ENCODE peak calls at places on chromosome 16, in ten cellular contexts. K, I, H, B, T, Z, A, O, P and N are unnamed samples.

GRCh38 chr16:46747777-46748651 is at the start of gene MYLK3:
- DNase-seq in K (no peak), H (no peak), I (no peak), T (no peak), Z (peak), B (no peak), P (peak), O (no peak), A (peak), N (no peak)

GRCh38 chr16:67767953-67768352 is 38.4 kb downstream of the RANBP10 start:
- DNase-seq in A (no peak), K (no peak), O (peak), H (peak), T (peak), I (no peak), Z (no peak), P (no peak), B (peak), N (no peak)

GRCh38 chr16:3716831-3717234 is 491 bp downstream of the TRAP1 start:
- DNase-seq in B (no peak), I (no peak), A (no peak), K (no peak), O (peak), P (no peak), Z (no peak), T (no peak), H (no peak), N (no peak)

GRCh38 chr16:35724551-35724950 is 2265.1 kb downstream of the TP53TG3F start:
- DNase-seq in O (no peak), K (no peak), B (no peak), T (no peak), H (no peak), Z (no peak), P (no peak), I (no peak), A (no peak), N (no peak)

GRCh38 chr16:56334761-56335160 is 90.6 kb downstream of the AMFR start:
- DNase-seq in K (no peak), A (no peak), T (peak), H (no peak), I (no peak), Z (no peak), B (no peak), P (no peak), O (no peak), N (no peak)

GRCh38 chr16:85110105-85110504 is 2.2 kb downstream of the CIBAR2 start:
- DNase-seq in A (no peak), O (no peak), T (no peak), I (no peak), K (no peak), B (no peak), H (no peak), P (no peak), Z (no peak), N (no peak)

GRCh38 chr16:15464401-15465186 is 30.2 kb downstream of the BMERB1 start:
- DNase-seq in H (peak), I (no peak), Z (no peak), K (no peak), P (no peak), O (no peak), B (no peak), T (no peak), A (no peak), N (no peak)

GRCh38 chr16:3855142-3855541 is 25.4 kb downstream of the CREBBP start:
- DNase-seq in T (no peak), Z (no peak), K (no peak), I (no peak), A (no peak), H (no peak), B (no peak), P (no peak), O (no peak), N (no peak)

GRCh38 chr16:2500937-2501750 is 12.6 kb upstream of the ATP6V0C start:
- DNase-seq in A (peak), O (peak), P (peak), T (no peak), K (peak), H (peak), Z (peak), I (peak), B (no peak), N (peak)

GRCh38 chr16:70508752-70509151 is 14.6 kb downstream of the COG4 start:
- DNase-seq in I (no peak), P (no peak), B (no peak), H (no peak), Z (no peak), T (no peak), A (no peak), K (no peak), O (no peak), N (no peak)

GRCh38 chr16:49703494-49703893 is 152.4 kb downstream of the ZNF423 start:
- DNase-seq in Z (no peak), A (no peak), O (no peak), H (no peak), P (no peak), K (no peak), I (no peak), B (no peak), T (no peak), N (no peak)

GRCh38 chr16:89033796-89034572 is 57.0 kb upstream of the CBFA2T3 start:
- DNase-seq in P (no peak), A (peak), B (no peak), O (no peak), Z (no peak), H (no peak), K (no peak), T (no peak), I (no peak), N (no peak)
- H3K4me3 ChIP-seq in P (no peak), A (no peak), B (no peak), O (no peak), Z (no peak), H (no peak), K (no peak), T (no peak), I (no peak), N (no peak)

GRCh38 chr16:89507834-89508590 is at the start of gene SPG7:
- DNase-seq in Z (peak), P (peak), H (peak), O (peak), T (no peak), K (peak), B (no peak), A (peak), I (peak), N (no peak)

GRCh38 chr16:89511352-89511751 is 3.1 kb downstream of the SPG7 start:
- DNase-seq in O (no peak), T (no peak), K (no peak), I (no peak), P (no peak), B (no peak), H (no peak), A (no peak), Z (no peak), N (no peak)

GRCh38 chr16:89512453-89512852 is 4.2 kb downstream of the SPG7 start:
- DNase-seq in O (no peak), A (no peak), H (no peak), B (no peak), K (no peak), P (no peak), Z (no peak), I (no peak), T (no peak), N (no peak)

GRCh38 chr16:89507219-89507833 is 877 bp upstream of the SPG7 start:
- DNase-seq in I (no peak), O (no peak), T (no peak), K (no peak), B (no peak), P (no peak), H (no peak), A (no peak), Z (no peak), N (no peak)

GRCh38 chr16:89510526-89510925 is 2.3 kb downstream of the SPG7 start:
- DNase-seq in A (no peak), T (no peak), Z (no peak), I (no peak), P (no peak), H (no peak), K (no peak), O (no peak), B (no peak), N (no peak)
- TF ChIP-seq CTCF in A (no peak), T (no peak), Z (no peak), I (no peak), P (no peak), H (no peak), K (no peak), O (no peak), B (no peak), N (no peak)

DNA sequence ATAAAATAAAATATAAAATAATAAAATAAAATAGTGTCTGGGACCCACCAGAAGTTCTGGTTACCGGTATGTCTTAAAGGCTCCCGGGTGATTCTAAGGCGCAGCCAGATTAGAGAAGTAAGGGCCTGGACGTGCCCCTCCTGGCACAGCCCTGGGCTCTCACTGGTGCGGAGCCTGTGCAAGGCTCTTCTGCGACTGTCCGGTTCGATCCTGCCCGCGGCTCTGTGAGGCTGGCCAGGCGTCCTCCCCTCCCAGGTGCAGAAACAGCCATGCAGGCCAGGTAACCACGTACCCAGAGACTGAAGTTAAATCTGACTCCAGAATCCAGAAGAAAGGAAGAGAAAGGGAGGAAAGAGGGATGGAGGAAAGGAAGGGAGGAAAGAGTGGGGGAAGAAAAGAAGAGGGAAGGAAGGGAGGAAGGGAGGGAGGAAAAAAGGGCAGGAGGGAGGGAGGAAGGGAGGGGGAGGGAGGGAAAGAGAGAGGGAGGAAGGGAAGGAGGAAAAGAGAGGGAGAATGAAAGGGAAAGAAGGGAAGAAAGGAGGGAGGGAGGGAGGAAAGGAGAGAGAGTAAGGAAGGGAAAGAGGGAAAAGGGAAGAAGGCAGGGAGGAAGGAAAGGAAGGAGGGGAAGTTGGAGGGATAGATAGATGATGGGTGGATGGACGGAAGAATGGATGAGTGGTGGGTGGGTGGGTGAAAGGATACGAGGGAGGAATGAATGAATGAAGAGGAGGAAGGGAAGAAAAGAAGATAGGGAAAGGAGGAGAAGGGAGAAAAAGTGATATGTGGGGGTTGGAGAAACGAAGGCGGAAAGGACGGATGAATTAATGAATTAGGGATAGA is 42.3 kb downstream of the C16orf82 start:
- DNase-seq in P (no peak), O (no peak), Z (no peak), A (no peak), H (no peak), K (no peak), I (no peak), B (no peak), T (no peak), N (no peak)
- H3K4me3 ChIP-seq in P (peak), O (peak), Z (peak), A (no peak), H (no peak), K (no peak), I (no peak), B (peak), T (no peak), N (peak)

DNA sequence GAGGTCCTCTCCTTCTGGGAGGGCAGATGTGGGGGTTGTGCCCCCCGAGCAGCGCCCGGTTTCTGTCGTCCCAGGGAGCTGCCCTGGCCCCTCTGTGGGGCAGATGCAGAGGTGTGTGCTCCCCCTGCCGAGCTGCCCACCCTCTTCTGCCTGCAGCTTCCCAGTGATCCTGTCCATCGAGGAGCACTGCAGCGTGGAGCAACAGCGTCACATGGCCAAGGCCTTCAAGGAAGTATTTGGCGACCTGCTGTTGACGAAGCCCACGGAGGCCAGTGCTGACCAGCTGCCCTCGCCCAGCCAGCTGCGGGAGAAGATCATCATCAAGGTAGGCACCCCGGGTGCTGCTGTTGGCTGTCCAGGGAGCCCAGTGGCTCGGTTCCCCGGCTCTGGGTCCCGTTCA is 110.8 kb downstream of the SDR42E1 start:
- DNase-seq in A (no peak), B (no peak), O (no peak), H (no peak), I (no peak), P (no peak), K (no peak), T (no peak), Z (no peak), N (no peak)
- TF ChIP-seq CTCF in A (no peak), B (no peak), O (no peak), H (no peak), I (no peak), P (no peak), K (no peak), T (no peak), Z (no peak), N (no peak)

GRCh38 chr16:66004706-66005105 is 361.8 kb upstream of the CDH5 start:
- DNase-seq in K (no peak), T (no peak), B (no peak), Z (no peak), I (no peak), H (peak), P (no peak), O (no peak), A (no peak), N (no peak)

GRCh38 chr16:66008136-66008535 is 358.4 kb upstream of the CDH5 start:
- DNase-seq in Z (no peak), H (no peak), P (no peak), K (no peak), T (no peak), B (no peak), I (no peak), O (no peak), A (no peak), N (no peak)

GRCh38 chr16:66003196-66003595 is 363.3 kb upstream of the CDH5 start:
- DNase-seq in H (peak), A (no peak), I (no peak), P (no peak), K (no peak), T (no peak), B (no peak), O (no peak), Z (no peak), N (no peak)

GRCh38 chr16:66006485-66006884 is 360.0 kb upstream of the CDH5 start:
- DNase-seq in P (no peak), H (no peak), A (no peak), Z (no peak), I (no peak), O (no peak), T (no peak), B (no peak), K (no peak), N (no peak)

GRCh38 chr16:66007717-66008116 is 358.8 kb upstream of the CDH5 start:
- DNase-seq in B (peak), O (no peak), Z (no peak), H (peak), A (no peak), I (no peak), K (no peak), T (no peak), P (no peak), N (peak)
- H3K4me3 ChIP-seq in B (no peak), O (no peak), Z (no peak), H (no peak), A (no peak), I (no peak), K (no peak), T (no peak), P (no peak), N (no peak)

GRCh38 chr16:77450790-77451487 is 16.1 kb upstream of the ADAMTS18 start:
- DNase-seq in T (no peak), H (no peak), Z (no peak), A (no peak), B (no peak), P (no peak), K (no peak), O (no peak), I (no peak), N (no peak)
- TF ChIP-seq CTCF in T (no peak), H (no peak), Z (no peak), A (no peak), B (no peak), P (no peak), K (no peak), O (no peak), I (no peak), N (no peak)

GRCh38 chr16:19474617-19475016 is 47.3 kb downstream of the GDE1 start:
- DNase-seq in T (no peak), I (no peak), P (no peak), H (no peak), B (no peak), O (no peak), A (no peak), Z (no peak), K (no peak), N (no peak)
- H3K4me3 ChIP-seq in T (no peak), I (no peak), P (no peak), H (no peak), B (no peak), O (no peak), A (no peak), Z (no peak), K (no peak), N (no peak)

GRCh38 chr16:12682441-12682840 is 121.2 kb downstream of the CPPED1 start:
- DNase-seq in H (no peak), I (no peak), P (no peak), O (no peak), T (no peak), Z (no peak), A (no peak), B (no peak), K (no peak), N (no peak)

GRCh38 chr16:12678983-12679382 is 124.7 kb downstream of the CPPED1 start:
- DNase-seq in P (no peak), T (no peak), O (no peak), Z (no peak), H (no peak), K (no peak), B (no peak), I (no peak), A (no peak), N (no peak)

GRCh38 chr16:12679660-12680272 is 123.9 kb downstream of the CPPED1 start:
- DNase-seq in T (no peak), Z (no peak), A (no peak), I (no peak), P (no peak), K (no peak), B (no peak), O (no peak), H (peak), N (no peak)

GRCh38 chr16:12681653-12682052 is 122.0 kb downstream of the CPPED1 start:
- DNase-seq in T (no peak), P (peak), H (no peak), Z (peak), I (no peak), A (no peak), K (no peak), O (no peak), B (no peak), N (no peak)

DNA sequence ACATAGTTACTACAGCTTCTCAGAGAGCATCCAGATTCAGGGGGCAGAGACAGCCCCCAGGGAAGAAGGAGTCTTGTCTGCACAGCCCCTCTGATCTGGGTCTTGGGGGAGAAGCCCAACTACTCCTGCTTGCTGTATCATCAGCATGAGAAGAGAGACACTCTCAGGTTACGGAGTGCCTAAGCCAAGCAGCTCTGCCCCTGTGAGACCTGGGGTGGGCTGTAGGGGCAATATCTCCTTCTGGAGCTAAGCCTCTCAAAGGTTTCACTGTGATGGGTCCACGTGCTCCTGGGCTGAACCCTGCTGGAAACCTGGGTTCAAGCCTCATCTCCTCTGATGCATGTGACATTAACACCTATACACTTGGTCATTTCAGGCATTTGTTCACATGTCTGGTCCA is 123.2 kb downstream of the CPPED1 start:
- DNase-seq in K (no peak), A (no peak), H (no peak), B (no peak), T (no peak), O (no peak), I (no peak), P (no peak), Z (no peak), N (no peak)
- TF ChIP-seq CTCF in K (no peak), A (no peak), H (no peak), B (no peak), T (no peak), O (no peak), I (no peak), P (no peak), Z (no peak), N (no peak)